ENCODE peak calls at places on chromosomes 5 and 9, in seven cellular contexts. T, J, D, E, P, C and R are unnamed samples.
A peak's percentile ranks its signal among the peaks of the same experiment; 100 is the strongest.

GRCh38 chr5:138655530-138656245 is 80.5 kb upstream of the HSPA9 start:
- DNase-seq in T (no peak), J (no peak), D (no peak), E (no peak), P (no peak), C (no peak), R (no peak)

GRCh38 chr9:126719677-126720435 is 85.0 kb upstream of the ZBTB43 start:
- DNase-seq in T (peak; percentile 36), J (peak; percentile 95), D (peak; percentile 83), E (peak; percentile 25), P (peak; percentile 73), C (peak; percentile 88), R (peak; percentile 98)

GRCh38 chr5:135239461-135240282 is 159.4 kb downstream of the MACROH2A1 start:
- DNase-seq in T (no peak), J (no peak), D (no peak), E (peak; percentile 85), P (no peak), C (peak; percentile 65), R (no peak)

GRCh38 chr9:123660691-123661090 is 269.2 kb downstream of the DENND1A start:
- DNase-seq in T (no peak), J (no peak), D (no peak), E (no peak), P (no peak), C (no peak), R (no peak)

GRCh38 chr5:41636605-41637004 is 126.2 kb upstream of the PLCXD3 start:
- DNase-seq in T (peak; percentile 47), J (peak; percentile 67), D (peak; percentile 20), E (peak; percentile 28), P (no peak), C (peak; percentile 4), R (peak; percentile 80)

GRCh38 chr5:34045996-34046395 is 3.0 kb upstream of the C1QTNF3 start:
- DNase-seq in T (peak; percentile 79), J (no peak), D (no peak), E (peak; percentile 82), P (peak; percentile 43), C (no peak), R (no peak)

GRCh38 chr9:84668204-84669007 is 1.1 kb upstream of the NTRK2 start:
- DNase-seq in T (peak; percentile 76), J (peak; percentile 95), D (peak; percentile 82), E (peak; percentile 19), P (no peak), C (peak; percentile 57), R (peak; percentile 88)

GRCh38 chr5:81717815-81718214 is 33.1 kb downstream of the SSBP2 start:
- DNase-seq in T (no peak), J (no peak), D (no peak), E (peak; percentile 80), P (no peak), C (peak; percentile 53), R (no peak)

GRCh38 chr9:18861599-18862546 is 171.1 kb downstream of the SAXO1 start:
- DNase-seq in T (peak; percentile 69), J (peak; percentile 36), D (peak; percentile 4), E (peak; percentile 44), P (no peak), C (no peak), R (peak; percentile 54)

GRCh38 chr9:80085668-80086067 is 513.9 kb downstream of the TLE4 start:
- DNase-seq in T (no peak), J (no peak), D (no peak), E (peak; percentile 4), P (no peak), C (no peak), R (no peak)

GRCh38 chr5:80204808-80205614 is 50.8 kb downstream of the SERINC5 start:
- DNase-seq in T (no peak), J (peak; percentile 58), D (no peak), E (peak; percentile 76), P (no peak), C (peak; percentile 32), R (peak; percentile 47)

GRCh38 chr5:148920646-148921288 is 94.4 kb downstream of the ADRB2 start:
- DNase-seq in T (no peak), J (no peak), D (no peak), E (no peak), P (no peak), C (no peak), R (no peak)

GRCh38 chr5:59496524-59497134 is 396.9 kb downstream of the PDE4D start:
- DNase-seq in T (peak; percentile 48), J (peak; percentile 9), D (no peak), E (peak; percentile 5), P (no peak), C (no peak), R (peak; percentile 80)

GRCh38 chr9:33380390-33381094 is 21.8 kb downstream of the AQP7 start:
- DNase-seq in T (no peak), J (no peak), D (no peak), E (no peak), P (no peak), C (no peak), R (peak; percentile 13)

GRCh38 chr9:121631978-121632418 is 19.4 kb upstream of the DAB2IP start:
- DNase-seq in T (no peak), J (no peak), D (no peak), E (no peak), P (no peak), C (no peak), R (no peak)

GRCh38 chr9:134325096-134325812 is 1.0 kb upstream of the RXRA start:
- DNase-seq in T (peak; percentile 82), J (peak; percentile 68), D (no peak), E (peak; percentile 49), P (peak; percentile 45), C (peak; percentile 83), R (peak; percentile 62)

GRCh38 chr5:150114773-150115408 is 28.5 kb upstream of the CSF1R start:
- DNase-seq in T (no peak), J (peak; percentile 1), D (no peak), E (no peak), P (no peak), C (no peak), R (no peak)

GRCh38 chr5:67092447-67093023 is 104.1 kb downstream of the CD180 start:
- DNase-seq in T (no peak), J (no peak), D (no peak), E (peak; percentile 27), P (no peak), C (peak; percentile 59), R (no peak)

GRCh38 chr9:93085676-93086075 is 10.3 kb upstream of the CARD19 start:
- DNase-seq in T (no peak), J (peak; percentile 0), D (no peak), E (no peak), P (no peak), C (no peak), R (no peak)

GRCh38 chr5:54477941-54478478 is 22.5 kb downstream of the HSPB3 start:
- DNase-seq in T (no peak), J (no peak), D (no peak), E (no peak), P (no peak), C (no peak), R (no peak)

GRCh38 chr5:138805096-138805495 is 51.9 kb downstream of the CTNNA1 start:
- DNase-seq in T (no peak), J (no peak), D (no peak), E (no peak), P (no peak), C (no peak), R (no peak)

DNA sequence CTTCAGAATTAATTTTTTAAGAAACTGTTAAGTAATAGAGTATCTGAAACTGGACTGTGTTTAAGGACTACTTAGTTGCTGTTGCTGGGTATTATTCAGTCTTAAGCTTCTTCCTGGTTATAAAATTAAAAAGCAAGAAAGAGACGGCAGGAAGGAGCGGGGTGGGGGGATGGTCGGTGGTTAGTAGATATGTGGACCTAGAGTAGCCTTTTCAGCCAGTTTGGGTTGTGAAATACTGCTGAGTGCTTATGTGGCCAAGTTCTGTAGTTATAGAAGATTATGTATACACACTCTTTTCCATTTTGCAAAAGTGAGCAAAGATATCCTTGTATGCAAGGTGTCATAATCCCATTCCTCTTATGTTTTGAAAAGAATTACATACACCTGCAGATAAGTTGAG is 28.5 kb downstream of the TRIO start:
- DNase-seq in T (peak; percentile 61), J (no peak), D (no peak), E (peak; percentile 85), P (no peak), C (peak; percentile 81), R (no peak)
- H3K4me3 ChIP-seq in T (peak overlapping the region; percentile 31), J (no peak overlapping the region), D (no peak overlapping the region), E (no peak overlapping the region), P (no peak overlapping the region), C (no peak overlapping the region), R (no peak overlapping the region)

GRCh38 chr9:95246547-95246946 is 71.0 kb downstream of the FANCC start:
- DNase-seq in T (no peak), J (no peak), D (no peak), E (no peak), P (no peak), C (no peak), R (no peak)

GRCh38 chr9:95249986-95250385 is 67.5 kb downstream of the FANCC start:
- DNase-seq in T (no peak), J (peak; percentile 42), D (no peak), E (no peak), P (no peak), C (no peak), R (peak; percentile 37)

GRCh38 chr9:95250462-95251058 is 66.9 kb downstream of the FANCC start:
- DNase-seq in T (no peak), J (no peak), D (no peak), E (no peak), P (no peak), C (no peak), R (no peak)
- H2AFZ ChIP-seq in T (no peak overlapping the region), J (no peak overlapping the region), D (peak overlapping the region; percentile 43), E (no peak overlapping the region), P (no peak overlapping the region), C (no peak overlapping the region), R (no peak overlapping the region)

DNA sequence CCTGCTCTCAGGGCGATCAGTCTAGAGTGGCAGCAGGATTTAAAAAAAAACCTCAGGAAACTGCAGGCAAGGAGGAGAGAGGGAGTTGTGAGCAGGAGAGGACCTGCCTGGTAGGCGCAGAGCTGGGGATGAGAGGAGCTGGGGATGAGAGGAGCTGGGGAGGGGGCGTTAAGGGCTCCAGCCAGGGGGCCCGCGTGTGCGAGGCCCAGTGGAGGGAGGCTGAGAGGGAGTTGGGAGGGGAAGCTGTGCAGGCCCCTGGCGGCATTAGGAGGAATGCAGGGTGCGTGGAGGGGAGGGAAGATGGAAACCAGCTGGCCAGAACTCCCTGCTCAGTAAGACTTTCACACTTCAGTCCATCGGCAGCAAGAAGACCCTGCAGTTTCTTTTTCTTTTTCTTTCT is 45.2 kb upstream of the HMCN2 start:
- DNase-seq in T (no peak), J (peak; percentile 63), D (no peak), E (peak; percentile 72), P (no peak), C (peak; percentile 77), R (peak; percentile 69)
- H3K4me2 ChIP-seq in T (no peak overlapping the region), J (no peak overlapping the region), D (no peak overlapping the region), E (peak overlapping the region; percentile 36), P (no peak overlapping the region), C (no peak overlapping the region), R (no peak overlapping the region)

GRCh38 chr5:111551569-111552275 is 39.4 kb upstream of the STARD4 start:
- DNase-seq in T (no peak), J (peak; percentile 41), D (no peak), E (no peak), P (no peak), C (peak; percentile 52), R (peak; percentile 60)

GRCh38 chr5:111548312-111548930 is 36.1 kb upstream of the STARD4 start:
- DNase-seq in T (no peak), J (no peak), D (no peak), E (no peak), P (no peak), C (no peak), R (no peak)

GRCh38 chr5:111548992-111549649 is 36.8 kb upstream of the STARD4 start:
- DNase-seq in T (peak; percentile 60), J (no peak), D (no peak), E (peak; percentile 38), P (no peak), C (peak; percentile 68), R (no peak)

GRCh38 chr5:111551120-111551519 is 38.8 kb upstream of the STARD4 start:
- DNase-seq in T (no peak), J (no peak), D (no peak), E (no peak), P (no peak), C (no peak), R (peak; percentile 27)

GRCh38 chr5:111550282-111551020 is 38.1 kb upstream of the STARD4 start:
- DNase-seq in T (peak; percentile 99), J (peak; percentile 92), D (peak; percentile 86), E (peak; percentile 99), P (peak; percentile 61), C (peak; percentile 96), R (peak; percentile 96)
- H3K4me3 ChIP-seq in T (peak overlapping the region; percentile 13), J (no peak overlapping the region), D (no peak overlapping the region), E (no peak overlapping the region), P (no peak overlapping the region), C (no peak overlapping the region), R (no peak overlapping the region)